ENCODE peak calls at places on chromosomes 3 and 15, in four cellular contexts. One of them, this sample, is unnamed.
A peak's percentile ranks its signal among the peaks of the same experiment; 100 is the strongest.

GRCh38 chr15:64070965-64071851 is 22.4 kb downstream of the CIAO2A start:
- DNase-seq in adrenal gland: peak; percentile 91
- DNase-seq in naive thymus-derived CD4-positive, alpha-beta T cell: no peak
- DNase-seq in H7: no peak
- DNase-seq in this sample: no peak

GRCh38 chr3:69761896-69762789 is 22.9 kb downstream of the MITF start:
- DNase-seq in adrenal gland: no peak
- DNase-seq in naive thymus-derived CD4-positive, alpha-beta T cell: no peak
- DNase-seq in H7: no peak
- DNase-seq in this sample: no peak

GRCh38 chr3:171457263-171458055 is 2.7 kb downstream of the TNIK start:
- DNase-seq in adrenal gland: no peak
- DNase-seq in naive thymus-derived CD4-positive, alpha-beta T cell: no peak
- DNase-seq in H7: no peak
- DNase-seq in this sample: peak; percentile 62

GRCh38 chr3:191774485-191774884 is 313.5 kb downstream of the PYDC2 start:
- DNase-seq in adrenal gland: no peak
- DNase-seq in naive thymus-derived CD4-positive, alpha-beta T cell: no peak
- DNase-seq in H7: no peak
- DNase-seq in this sample: no peak

GRCh38 chr3:13172644-13173013 is 99.4 kb upstream of the IQSEC1 start:
- DNase-seq in adrenal gland: no peak
- DNase-seq in naive thymus-derived CD4-positive, alpha-beta T cell: no peak
- DNase-seq in H7: no peak
- DNase-seq in this sample: no peak

GRCh38 chr3:172591171-172591605 is 68.0 kb upstream of the TNFSF10 start:
- DNase-seq in adrenal gland: no peak
- DNase-seq in naive thymus-derived CD4-positive, alpha-beta T cell: no peak
- DNase-seq in H7: no peak
- DNase-seq in this sample: no peak

GRCh38 chr3:160956785-160957184 is 148.4 kb downstream of the B3GALNT1 start:
- DNase-seq in adrenal gland: no peak
- DNase-seq in naive thymus-derived CD4-positive, alpha-beta T cell: no peak
- DNase-seq in H7: no peak
- DNase-seq in this sample: no peak

GRCh38 chr3:126958638-126959085 is 24.3 kb upstream of the PLXNA1 start:
- DNase-seq in adrenal gland: peak; percentile 5
- DNase-seq in naive thymus-derived CD4-positive, alpha-beta T cell: no peak
- DNase-seq in H7: no peak
- DNase-seq in this sample: no peak

GRCh38 chr15:32705450-32705849 is 12.4 kb upstream of the GREM1 start:
- DNase-seq in adrenal gland: no peak
- DNase-seq in naive thymus-derived CD4-positive, alpha-beta T cell: no peak
- DNase-seq in H7: no peak
- DNase-seq in this sample: no peak

GRCh38 chr15:53786421-53786820 is 27.0 kb upstream of the WDR72 start:
- DNase-seq in adrenal gland: no peak
- DNase-seq in naive thymus-derived CD4-positive, alpha-beta T cell: no peak
- DNase-seq in H7: no peak
- DNase-seq in this sample: no peak

GRCh38 chr3:184680411-184680990 is 31.4 kb downstream of the MAGEF1 start:
- DNase-seq in adrenal gland: no peak
- DNase-seq in naive thymus-derived CD4-positive, alpha-beta T cell: no peak
- DNase-seq in H7: no peak
- DNase-seq in this sample: no peak

GRCh38 chr3:179108091-179108490 is 36.5 kb upstream of the ZMAT3 start:
- DNase-seq in adrenal gland: no peak
- DNase-seq in naive thymus-derived CD4-positive, alpha-beta T cell: no peak
- DNase-seq in H7: no peak
- DNase-seq in this sample: no peak

GRCh38 chr15:58852347-58852746 is 81.1 kb downstream of the SLTM start:
- DNase-seq in adrenal gland: no peak
- DNase-seq in naive thymus-derived CD4-positive, alpha-beta T cell: no peak
- DNase-seq in H7: peak; percentile 12
- DNase-seq in this sample: no peak

GRCh38 chr3:47527952-47528718 is 14.6 kb upstream of the ELP6 start:
- DNase-seq in adrenal gland: no peak
- DNase-seq in naive thymus-derived CD4-positive, alpha-beta T cell: no peak
- DNase-seq in H7: no peak
- DNase-seq in this sample: no peak

DNA sequence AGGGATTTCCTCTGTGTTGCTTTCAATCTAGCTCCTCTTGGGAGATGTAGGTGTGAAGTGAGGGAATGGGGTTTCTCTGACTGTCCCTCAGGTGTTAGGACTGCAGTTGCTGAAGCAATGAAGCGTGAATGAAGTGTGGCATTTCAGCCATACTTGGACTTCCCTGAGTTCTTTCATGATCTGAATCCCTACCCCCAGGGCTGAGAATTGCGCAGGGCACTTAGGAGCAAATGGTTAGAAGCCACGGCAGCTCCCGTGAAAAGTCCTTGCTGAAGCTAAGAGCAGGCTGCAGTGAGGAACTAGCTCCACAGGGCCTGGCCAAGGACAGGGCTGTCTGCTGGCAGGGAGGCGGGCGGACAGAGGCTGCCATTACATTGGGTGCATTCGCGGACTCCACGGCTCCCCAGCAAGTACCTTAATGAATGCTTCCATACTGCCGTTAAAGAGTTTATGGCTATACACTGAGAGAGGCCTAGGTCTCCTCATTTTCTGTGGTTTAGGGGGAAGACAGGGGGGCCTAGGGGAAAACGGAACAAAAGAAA is 69.0 kb upstream of the RAD18 start:
- DNase-seq in adrenal gland: no peak
- DNase-seq in naive thymus-derived CD4-positive, alpha-beta T cell: no peak
- DNase-seq in H7: no peak
- DNase-seq in this sample: peak; percentile 83
- H3K4me3 ChIP-seq in adrenal gland: no peak overlapping the region
- H3K4me3 ChIP-seq in naive thymus-derived CD4-positive, alpha-beta T cell: no peak overlapping the region
- H3K4me3 ChIP-seq in H7: no peak overlapping the region
- H3K4me3 ChIP-seq in this sample: no peak overlapping the region

DNA sequence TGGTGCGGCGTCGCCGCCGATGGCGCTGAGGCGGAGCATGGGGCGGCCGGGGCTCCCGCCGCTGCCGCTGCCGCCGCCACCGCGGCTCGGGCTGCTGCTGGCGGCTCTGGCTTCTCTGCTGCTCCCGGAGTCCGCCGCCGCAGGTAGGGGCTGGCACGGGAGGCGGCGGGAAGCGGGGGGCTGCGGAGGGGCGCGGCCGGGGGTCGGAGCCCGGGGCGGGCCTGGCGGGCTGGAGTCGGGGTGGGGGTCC is 152 bp downstream of the TYRO3 start:
- DNase-seq in adrenal gland: no peak
- DNase-seq in naive thymus-derived CD4-positive, alpha-beta T cell: no peak
- DNase-seq in H7: no peak
- DNase-seq in this sample: no peak
- H3K4me3 ChIP-seq in adrenal gland: peak overlapping the region; percentile 88
- H3K4me3 ChIP-seq in naive thymus-derived CD4-positive, alpha-beta T cell: no peak overlapping the region
- H3K4me3 ChIP-seq in H7: peak overlapping the region; percentile 78
- H3K4me3 ChIP-seq in this sample: peak overlapping the region; percentile 94

GRCh38 chr3:45606003-45606402 is 11.5 kb downstream of the LIMD1 start:
- DNase-seq in adrenal gland: no peak
- DNase-seq in naive thymus-derived CD4-positive, alpha-beta T cell: no peak
- DNase-seq in H7: no peak
- DNase-seq in this sample: no peak

GRCh38 chr3:45606991-45607712 is 12.6 kb downstream of the LIMD1 start:
- DNase-seq in adrenal gland: no peak
- DNase-seq in naive thymus-derived CD4-positive, alpha-beta T cell: no peak
- DNase-seq in H7: no peak
- DNase-seq in this sample: no peak

GRCh38 chr3:45608885-45609284 is 14.3 kb downstream of the LIMD1 start:
- DNase-seq in adrenal gland: no peak
- DNase-seq in naive thymus-derived CD4-positive, alpha-beta T cell: no peak
- DNase-seq in H7: no peak
- DNase-seq in this sample: no peak

GRCh38 chr3:45608296-45608695 is 13.7 kb downstream of the LIMD1 start:
- DNase-seq in adrenal gland: no peak
- DNase-seq in naive thymus-derived CD4-positive, alpha-beta T cell: no peak
- DNase-seq in H7: no peak
- DNase-seq in this sample: no peak

DNA sequence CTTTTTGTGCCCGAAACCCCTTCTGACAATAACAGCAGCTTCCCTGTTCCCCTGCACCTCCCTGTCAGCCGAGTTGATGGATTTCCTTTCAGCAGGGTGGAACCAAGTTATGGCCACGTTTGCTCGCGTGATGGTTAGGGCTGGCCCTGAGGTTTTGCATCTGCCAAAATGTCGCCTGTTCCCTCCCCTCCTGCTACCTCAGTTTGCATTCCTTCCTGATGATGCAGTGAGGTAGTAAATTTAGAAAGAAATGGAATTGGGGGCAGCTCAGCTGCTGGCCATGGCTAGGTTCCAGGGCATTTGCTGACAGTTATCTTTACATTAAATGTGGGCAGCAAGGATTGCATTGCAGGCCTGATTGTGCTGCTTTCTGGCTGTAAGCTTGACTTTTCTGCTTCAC is 13.2 kb downstream of the LIMD1 start:
- DNase-seq in adrenal gland: no peak
- DNase-seq in naive thymus-derived CD4-positive, alpha-beta T cell: no peak
- DNase-seq in H7: no peak
- DNase-seq in this sample: no peak
- H3K4me3 ChIP-seq in adrenal gland: no peak overlapping the region
- H3K4me3 ChIP-seq in naive thymus-derived CD4-positive, alpha-beta T cell: no peak overlapping the region
- H3K4me3 ChIP-seq in H7: no peak overlapping the region
- H3K4me3 ChIP-seq in this sample: no peak overlapping the region

GRCh38 chr15:51190424-51191068 is 95.8 kb upstream of the TNFAIP8L3 start:
- DNase-seq in adrenal gland: peak; percentile 27
- DNase-seq in naive thymus-derived CD4-positive, alpha-beta T cell: no peak
- DNase-seq in H7: no peak
- DNase-seq in this sample: no peak

GRCh38 chr15:51192560-51193280 is 98.0 kb upstream of the TNFAIP8L3 start:
- DNase-seq in adrenal gland: peak; percentile 92
- DNase-seq in naive thymus-derived CD4-positive, alpha-beta T cell: peak; percentile 18
- DNase-seq in H7: peak; percentile 83
- DNase-seq in this sample: peak; percentile 99

GRCh38 chr15:51191766-51192165 is 97.1 kb upstream of the TNFAIP8L3 start:
- DNase-seq in adrenal gland: no peak
- DNase-seq in naive thymus-derived CD4-positive, alpha-beta T cell: no peak
- DNase-seq in H7: no peak
- DNase-seq in this sample: no peak

GRCh38 chr15:51189579-51190397 is 95.1 kb upstream of the TNFAIP8L3 start:
- DNase-seq in adrenal gland: no peak
- DNase-seq in naive thymus-derived CD4-positive, alpha-beta T cell: no peak
- DNase-seq in H7: no peak
- DNase-seq in this sample: no peak

DNA sequence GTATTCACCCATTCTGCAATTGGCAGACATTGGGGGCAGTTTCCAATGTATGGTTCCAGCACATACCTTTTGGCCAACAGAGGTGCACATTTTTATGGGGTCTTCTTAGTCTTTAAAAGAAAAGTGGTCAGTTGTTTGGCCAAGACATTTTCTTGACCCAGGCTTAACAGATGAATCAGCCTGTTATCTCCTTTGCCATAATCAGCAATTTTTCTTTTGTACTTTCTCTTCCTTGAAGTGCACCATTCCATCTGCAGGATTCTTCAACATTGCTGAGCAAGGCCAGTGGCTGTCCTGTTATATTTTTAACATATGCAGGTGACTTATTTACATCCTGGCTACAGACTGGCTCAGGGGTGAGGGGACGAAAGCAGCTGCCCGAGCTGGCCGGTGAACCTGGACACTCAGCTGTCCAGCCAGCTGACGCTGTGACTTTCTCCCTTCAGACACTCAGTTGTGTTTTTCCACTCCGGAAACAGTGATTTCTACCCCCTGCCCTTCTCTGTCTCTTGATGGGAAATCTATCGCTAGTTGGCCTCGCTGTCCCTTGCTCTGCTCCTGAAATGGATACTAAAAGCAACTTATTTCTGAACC is 96.5 kb upstream of the TNFAIP8L3 start:
- DNase-seq in adrenal gland: no peak
- DNase-seq in naive thymus-derived CD4-positive, alpha-beta T cell: no peak
- DNase-seq in H7: no peak
- DNase-seq in this sample: no peak
- H3K4me3 ChIP-seq in adrenal gland: no peak overlapping the region
- H3K4me3 ChIP-seq in naive thymus-derived CD4-positive, alpha-beta T cell: no peak overlapping the region
- H3K4me3 ChIP-seq in H7: no peak overlapping the region
- H3K4me3 ChIP-seq in this sample: no peak overlapping the region

DNA sequence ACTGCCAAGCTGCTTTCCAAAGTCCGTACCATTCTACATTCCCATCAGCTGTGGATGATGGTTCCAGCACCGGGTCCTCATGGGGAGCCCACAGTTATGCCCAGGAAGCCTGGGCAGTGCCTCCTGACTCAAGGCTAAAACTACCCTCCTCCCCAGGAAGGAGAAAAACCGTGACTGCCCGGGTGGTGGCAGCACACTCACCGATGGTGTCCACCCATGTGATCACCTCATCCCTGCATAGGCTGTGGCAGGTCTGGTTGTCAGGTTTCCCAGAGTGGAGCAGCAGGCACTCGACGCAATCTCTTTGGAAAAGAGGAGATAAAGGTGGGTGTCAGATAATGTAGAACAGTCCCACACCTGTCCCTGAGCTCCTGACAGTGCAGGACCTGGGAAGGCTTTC is 38.6 kb downstream of the UMPS start:
- DNase-seq in adrenal gland: peak; percentile 37
- DNase-seq in naive thymus-derived CD4-positive, alpha-beta T cell: no peak
- DNase-seq in H7: peak; percentile 87
- DNase-seq in this sample: peak; percentile 79
- H3K4me3 ChIP-seq in adrenal gland: no peak overlapping the region
- H3K4me3 ChIP-seq in naive thymus-derived CD4-positive, alpha-beta T cell: no peak overlapping the region
- H3K4me3 ChIP-seq in H7: no peak overlapping the region
- H3K4me3 ChIP-seq in this sample: no peak overlapping the region

DNA sequence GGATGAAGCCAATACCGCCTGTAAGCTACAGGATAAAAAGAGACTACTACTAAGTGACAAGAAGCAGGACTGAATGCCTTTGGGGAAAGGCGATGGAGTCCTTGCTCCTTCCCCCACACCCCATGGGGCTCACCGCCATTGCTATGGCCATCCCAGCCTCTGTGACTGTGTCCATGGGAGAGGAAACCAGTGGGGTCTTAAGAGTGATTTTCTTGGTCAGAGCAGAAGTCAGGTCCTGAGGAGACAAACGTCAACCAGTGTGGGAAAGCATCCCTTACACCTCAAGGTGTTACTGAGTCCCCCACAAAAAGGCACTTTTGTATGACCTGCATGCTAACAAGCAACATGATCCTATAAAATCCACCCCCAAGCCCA is 913 bp downstream of the IMPDH2 start:
- DNase-seq in adrenal gland: no peak
- DNase-seq in naive thymus-derived CD4-positive, alpha-beta T cell: no peak
- DNase-seq in H7: peak; percentile 24
- DNase-seq in this sample: no peak
- H3K4me3 ChIP-seq in adrenal gland: peak overlapping the region; percentile 73
- H3K4me3 ChIP-seq in naive thymus-derived CD4-positive, alpha-beta T cell: peak overlapping the region; percentile 74
- H3K4me3 ChIP-seq in H7: peak overlapping the region; percentile 80
- H3K4me3 ChIP-seq in this sample: peak overlapping the region; percentile 77